ENCODE peak calls at places on chromosomes 6 and 20, in eight cellular contexts. J is stomach, O is tibial nerve, A is ovary, I is K562, N is transverse colon, G is suprapubic skin, M is esophagus muscularis mucosa. X is an unnamed sample.

GRCh38 chr20:3777726-3778629 is 3.3 kb downstream of the SPEF1 start:
- DNase-seq in J (peak; percentile 62), A (peak; percentile 68), N (peak; percentile 69), G (peak; percentile 92), O (peak; percentile 48), I (no peak), M (peak; percentile 93), X (peak; percentile 90)

GRCh38 chr20:22402550-22402949 is 181.8 kb downstream of the FOXA2 start:
- DNase-seq in I (peak; percentile 58), G (no peak), J (no peak), N (no peak), M (no peak), A (no peak), O (no peak), X (no peak)

GRCh38 chr6:34791842-34792604 is at the start of gene BLTP3A:
- DNase-seq in J (peak; percentile 65), N (peak; percentile 75), O (peak; percentile 35), G (peak; percentile 82), I (peak; percentile 92), M (peak; percentile 92), A (peak; percentile 66), X (peak; percentile 76)

GRCh38 chr6:11264100-11264499 is 31.6 kb upstream of the NEDD9 start:
- DNase-seq in A (no peak), G (no peak), O (no peak), M (no peak), N (no peak), I (peak; percentile 35), J (no peak), X (no peak)

GRCh38 chr20:48750941-48751620 is 76.7 kb downstream of the PREX1 start:
- DNase-seq in G (no peak), N (peak; percentile 46), I (no peak), M (no peak), O (no peak), J (peak; percentile 51), A (no peak), X (no peak)

GRCh38 chr6:165605901-165606739 is 56.9 kb downstream of the PDE10A start:
- DNase-seq in I (no peak), M (peak; percentile 29), J (peak; percentile 37), G (no peak), N (no peak), A (no peak), O (no peak), X (no peak)

GRCh38 chr20:33370296-33370695 is 31.0 kb downstream of the CDK5RAP1 start:
- DNase-seq in N (peak; percentile 53), M (no peak), J (peak; percentile 29), I (no peak), O (no peak), G (no peak), A (no peak), X (no peak)

GRCh38 chr20:50916934-50917333 is 14.3 kb downstream of the ADNP start:
- DNase-seq in N (no peak), O (no peak), J (no peak), M (no peak), A (no peak), G (no peak), I (no peak), X (no peak)

GRCh38 chr20:58852559-58853271 is at the start of gene GNAS:
- DNase-seq in J (no peak), I (peak; percentile 35), M (no peak), N (peak; percentile 62), A (no peak), G (no peak), O (peak; percentile 31), X (no peak)

GRCh38 chr20:24943731-24944130 is 5.3 kb upstream of the CST7 start:
- DNase-seq in M (no peak), A (no peak), G (no peak), J (no peak), I (no peak), O (no peak), N (no peak), X (no peak)

GRCh38 chr6:2853766-2854393 is 12.2 kb upstream of the SERPINB1 start:
- DNase-seq in I (peak; percentile 92), J (no peak), A (no peak), N (peak; percentile 54), G (no peak), M (peak; percentile 90), O (peak; percentile 47), X (no peak)

GRCh38 chr6:144149894-144150672 is at the start of gene STX11:
- DNase-seq in M (peak; percentile 91), N (peak; percentile 76), J (peak; percentile 67), G (peak; percentile 84), O (peak; percentile 22), I (peak; percentile 89), A (peak; percentile 14), X (peak; percentile 78)

GRCh38 chr6:169921853-169922779 is 170.7 kb downstream of the ERMARD start:
- DNase-seq in J (no peak), I (no peak), A (no peak), M (no peak), N (no peak), O (no peak), G (peak; percentile 41), X (peak; percentile 42)

GRCh38 chr6:166937716-166938115 is 18.6 kb downstream of the RNASET2 start:
- DNase-seq in O (no peak), I (no peak), A (no peak), N (no peak), J (no peak), M (no peak), G (no peak), X (no peak)

GRCh38 chr20:44832724-44833123 is 22.4 kb upstream of the RIMS4 start:
- DNase-seq in A (no peak), M (peak; percentile 88), G (no peak), J (no peak), O (no peak), N (no peak), I (no peak), X (no peak)

GRCh38 chr6:45714795-45715507 is 300.7 kb downstream of the CLIC5 start:
- DNase-seq in M (no peak), G (no peak), O (peak; percentile 65), N (peak; percentile 59), J (peak; percentile 42), A (peak; percentile 37), I (peak; percentile 69), X (peak; percentile 77)
- H3K4me1 ChIP-seq in M (peaks cover 3% of the 10 kb centered on the region), G (peaks cover 10% of the 10 kb centered on the region), O (no peaks in the 10 kb centered on the region), N (peaks cover 3% of the 10 kb centered on the region), J (no peaks in the 10 kb centered on the region), A (no peaks in the 10 kb centered on the region), I (no peaks in the 10 kb centered on the region), X (peaks cover 14% of the 10 kb centered on the region)

GRCh38 chr20:43812216-43812615 is 85.4 kb upstream of the GTSF1L start:
- DNase-seq in A (no peak), I (no peak), N (no peak), G (no peak), M (no peak), J (no peak), O (no peak), X (no peak)
- TF ChIP-seq EP300 in A (no peak), I (no peak), N (no peak), G (no peak), M (no peak), J (no peak), O (no peak), X (no peak)

DNA sequence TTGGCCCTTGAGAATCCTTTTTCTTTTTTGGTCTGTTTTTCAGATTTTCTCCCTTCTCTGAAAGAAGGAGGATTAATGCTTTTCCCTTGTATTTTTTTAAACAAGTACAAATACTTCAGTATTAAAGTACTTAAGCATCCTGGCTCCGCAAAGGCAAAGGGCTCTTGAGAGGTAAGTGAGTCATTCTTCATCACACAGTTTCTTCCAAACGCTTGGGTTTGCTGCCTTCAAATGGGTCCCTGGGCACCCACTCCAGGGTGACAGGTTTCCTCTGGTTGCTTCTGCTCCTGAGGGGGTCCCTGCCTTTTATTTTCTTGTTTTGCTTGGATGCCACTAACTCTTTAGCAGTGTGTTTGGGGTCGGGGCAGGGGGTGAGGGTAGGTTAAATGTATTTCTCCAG is 437.1 kb downstream of the PTPRT start:
- DNase-seq in O (no peak), I (no peak), A (no peak), N (no peak), G (no peak), M (no peak), J (no peak), X (no peak)
- H3K4me1 ChIP-seq in O (no peaks in the 10 kb centered on the region), I (no peaks in the 10 kb centered on the region), A (no peaks in the 10 kb centered on the region), N (no peaks in the 10 kb centered on the region), G (peaks cover 16% of the 10 kb centered on the region), M (no peaks in the 10 kb centered on the region), J (no peaks in the 10 kb centered on the region), X (no peaks in the 10 kb centered on the region)

DNA sequence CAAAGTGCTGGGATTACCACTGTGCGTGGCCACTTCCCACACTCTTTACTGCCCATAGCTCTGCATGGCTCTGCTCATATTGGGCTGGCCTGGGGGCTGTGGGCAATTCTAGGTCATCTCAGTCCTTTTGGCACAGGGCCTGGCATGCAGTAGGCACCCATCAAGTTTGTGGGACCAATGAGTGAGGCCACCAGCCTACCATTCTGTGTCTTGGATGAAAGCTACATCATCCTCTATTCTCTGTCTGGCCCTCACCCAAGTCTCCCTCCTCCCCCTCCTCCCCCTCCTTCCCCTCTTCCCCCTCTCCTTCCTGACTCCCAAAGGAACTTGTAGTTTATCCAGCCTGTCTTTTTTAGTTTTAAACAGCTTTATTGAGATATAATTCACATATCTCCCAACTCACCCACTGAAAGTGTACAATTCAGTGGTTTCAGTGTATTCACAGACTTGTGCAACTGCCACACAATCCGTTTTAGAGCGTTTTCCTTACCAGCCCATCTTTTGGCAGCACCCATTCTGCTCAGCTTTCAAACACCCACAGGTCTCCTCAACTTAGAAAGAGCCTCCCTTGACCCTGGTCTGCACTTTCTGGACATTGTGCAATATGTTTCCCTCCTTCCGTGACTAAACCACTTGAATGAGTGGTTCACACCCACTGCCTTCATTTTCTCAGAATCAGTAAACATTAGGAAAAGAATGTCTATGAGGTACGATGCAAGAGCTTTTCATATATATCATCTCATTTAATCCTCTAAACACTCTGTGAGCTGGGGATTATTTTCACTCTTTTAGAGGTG is 21.5 kb upstream of the MRPS18A start:
- DNase-seq in N (no peak), O (peak; percentile 59), M (no peak), A (peak; percentile 51), G (no peak), I (peak; percentile 65), J (no peak), X (peak; percentile 75)
- TF ChIP-seq EP300 in N (no peak), O (peak; percentile 39), M (no peak), A (no peak), G (no peak), I (no peak), J (no peak), X (no peak)

GRCh38 chr20:31608256-31608980 is 3.3 kb downstream of the ID1 start:
- DNase-seq in I (peak; percentile 82), O (peak; percentile 67), G (peak; percentile 86), M (no peak), N (peak; percentile 92), J (peak; percentile 92), A (peak; percentile 75), X (peak; percentile 87)
- H3K4me1 ChIP-seq in I (peaks cover 46% of the 10 kb centered on the region), O (no peaks in the 10 kb centered on the region), G (peaks cover 77% of the 10 kb centered on the region), M (peaks cover 76% of the 10 kb centered on the region), N (peaks cover 73% of the 10 kb centered on the region), J (peaks cover 77% of the 10 kb centered on the region), A (peaks cover 7% of the 10 kb centered on the region), X (peaks cover 31% of the 10 kb centered on the region)

GRCh38 chr20:47464380-47465101 is 37.1 kb upstream of the NCOA3 start:
- DNase-seq in N (peak; percentile 50), I (peak; percentile 19), G (peak; percentile 83), M (no peak), O (peak; percentile 94), J (peak; percentile 59), A (peak; percentile 18), X (peak; percentile 68)
- TF ChIP-seq EP300 in N (no peak), I (peak; percentile 15), G (no peak), M (no peak), O (peak; percentile 69), J (no peak), A (peak; percentile 32), X (no peak)

GRCh38 chr20:5120189-5120484 is 379 bp upstream of the PCNA start:
- DNase-seq in A (no peak), J (no peak), G (no peak), N (no peak), M (no peak), O (no peak), I (no peak), X (no peak)
- H3K4me1 ChIP-seq in A (peaks cover 6% of the 10 kb centered on the region), J (peaks cover 24% of the 10 kb centered on the region), G (peaks cover 26% of the 10 kb centered on the region), N (peaks cover 24% of the 10 kb centered on the region), M (peaks cover 24% of the 10 kb centered on the region), O (no peaks in the 10 kb centered on the region), I (peaks cover 16% of the 10 kb centered on the region), X (peaks cover 18% of the 10 kb centered on the region)

X was measured in sigmoid colon.